ENCODE peak calls at places on chromosomes 16 and 17, in nine cellular contexts. C is sigmoid colon, J is tibial nerve, G is esophagus squamous epithelium, K is stomach, P is gastrocnemius medialis, B is uterus, I is A549, R is IMR-90. Q is an unnamed sample.

GRCh38 chr16:77076839-77077238 is 114.2 kb upstream of the MON1B start:
- DNase-seq in C (no peak), J (no peak), G (no peak), K (no peak), P (no peak), B (no peak), I (no peak), R (no peak), Q (no peak)

GRCh38 chr16:50303041-50303604 is 36.8 kb downstream of the ADCY7 start:
- DNase-seq in C (peak), J (no peak), G (no peak), K (no peak), P (no peak), B (peak), I (no peak), R (peak), Q (no peak)

GRCh38 chr16:85264752-85265151 is 152.5 kb upstream of the CIBAR2 start:
- DNase-seq in C (no peak), J (no peak), G (no peak), K (no peak), P (no peak), B (no peak), I (no peak), R (no peak), Q (no peak)

GRCh38 chr17:10041287-10041612 is 136.2 kb upstream of the RCVRN start:
- DNase-seq in C (no peak), J (no peak), G (no peak), K (no peak), P (no peak), B (no peak), I (peak), R (no peak), Q (no peak)

GRCh38 chr17:72592967-72593325 is 472.1 kb downstream of the SOX9 start:
- DNase-seq in C (no peak), J (no peak), G (no peak), K (no peak), P (no peak), B (no peak), I (no peak), R (no peak), Q (no peak)

GRCh38 chr16:57284206-57284951 is at the start of gene PLLP:
- DNase-seq in C (peak), J (no peak), G (no peak), K (peak), P (no peak), B (peak), I (peak), R (peak), Q (peak)

GRCh38 chr17:46983782-46984181 is 4.7 kb upstream of the RPRML start:
- DNase-seq in C (no peak), J (no peak), G (no peak), K (no peak), P (no peak), B (no peak), I (no peak), R (no peak), Q (no peak)

GRCh38 chr17:12320286-12320685 is 299.6 kb downstream of the MAP2K4 start:
- DNase-seq in C (no peak), J (no peak), G (no peak), K (no peak), P (no peak), B (no peak), I (peak), R (peak), Q (no peak)

GRCh38 chr16:46968063-46968435 is 5.4 kb downstream of the DNAJA2 start:
- DNase-seq in C (no peak), J (no peak), G (no peak), K (no peak), P (no peak), B (no peak), I (no peak), R (no peak), Q (no peak)

GRCh38 chr17:4547118-4547906 is 7.9 kb downstream of the MYBBP1A start:
- DNase-seq in C (no peak), J (no peak), G (no peak), K (no peak), P (no peak), B (no peak), I (no peak), R (no peak), Q (no peak)

GRCh38 chr16:82700541-82701240 is 73.9 kb downstream of the CDH13 start:
- DNase-seq in C (no peak), J (no peak), G (no peak), K (no peak), P (no peak), B (no peak), I (no peak), R (peak), Q (no peak)

GRCh38 chr17:19321481-19322128 is 40.9 kb downstream of the B9D1 start:
- DNase-seq in C (peak), J (no peak), G (no peak), K (no peak), P (peak), B (no peak), I (no peak), R (no peak), Q (no peak)

GRCh38 chr17:17719966-17720543 is 38.8 kb downstream of the RAI1 start:
- DNase-seq in C (no peak), J (no peak), G (no peak), K (no peak), P (no peak), B (no peak), I (no peak), R (no peak), Q (no peak)

GRCh38 chr17:61205931-61206330 is 193.7 kb upstream of the TBX2 start:
- DNase-seq in C (no peak), J (no peak), G (no peak), K (no peak), P (no peak), B (no peak), I (peak), R (peak), Q (no peak)

GRCh38 chr16:11300560-11300892 is 19.4 kb upstream of the PRM1 start:
- DNase-seq in C (no peak), J (no peak), G (no peak), K (no peak), P (no peak), B (no peak), I (no peak), R (no peak), Q (no peak)

GRCh38 chr16:84356591-84357116 is 11.7 kb upstream of the ATP2C2 start:
- DNase-seq in C (no peak), J (no peak), G (no peak), K (peak), P (no peak), B (no peak), I (no peak), R (no peak), Q (no peak)

GRCh38 chr16:68993885-68994284 is 111.6 kb upstream of the HAS3 start:
- DNase-seq in C (no peak), J (no peak), G (no peak), K (no peak), P (no peak), B (no peak), I (peak), R (peak), Q (no peak)

GRCh38 chr16:73161977-73162376 is 114.0 kb upstream of the ZFHX3 start:
- DNase-seq in C (no peak), J (no peak), G (no peak), K (no peak), P (no peak), B (no peak), I (no peak), R (no peak), Q (no peak)

GRCh38 chr17:8892338-8892690 is 24.8 kb upstream of the PIK3R6 start:
- DNase-seq in C (no peak), J (no peak), G (no peak), K (no peak), P (no peak), B (no peak), I (no peak), R (no peak), Q (no peak)

GRCh38 chr16:87350681-87351319 is 32.8 kb downstream of the FBXO31 start:
- DNase-seq in C (no peak), J (no peak), G (no peak), K (no peak), P (peak), B (no peak), I (no peak), R (peak), Q (no peak)

GRCh38 chr16:19330801-19331484 is 45.4 kb downstream of the CLEC19A start:
- DNase-seq in C (no peak), J (no peak), G (no peak), K (peak), P (no peak), B (no peak), I (peak), R (peak), Q (no peak)

GRCh38 chr17:18240449-18240848 is 15.0 kb downstream of the LLGL1 start:
- DNase-seq in C (no peak), J (no peak), G (no peak), K (no peak), P (no peak), B (no peak), I (no peak), R (no peak), Q (no peak)

GRCh38 chr16:4696172-4696904 is 3.0 kb downstream of the NUDT16L1 start:
- DNase-seq in C (peak), J (peak), G (no peak), K (no peak), P (no peak), B (peak), I (no peak), R (no peak), Q (no peak)

GRCh38 chr17:45020354-45021138 is 30.9 kb downstream of the DCAKD start:
- DNase-seq in C (peak), J (peak), G (no peak), K (peak), P (no peak), B (peak), I (no peak), R (peak), Q (no peak)

GRCh38 chr17:45022655-45023339 is 28.6 kb downstream of the DCAKD start:
- DNase-seq in C (no peak), J (no peak), G (no peak), K (no peak), P (no peak), B (no peak), I (no peak), R (no peak), Q (peak)

GRCh38 chr17:45022288-45022648 is 29.2 kb downstream of the DCAKD start:
- DNase-seq in C (no peak), J (no peak), G (no peak), K (no peak), P (no peak), B (no peak), I (no peak), R (no peak), Q (no peak)

GRCh38 chr17:45019177-45019711 is 32.2 kb downstream of the DCAKD start:
- DNase-seq in C (peak), J (peak), G (no peak), K (peak), P (peak), B (peak), I (peak), R (peak), Q (peak)

DNA sequence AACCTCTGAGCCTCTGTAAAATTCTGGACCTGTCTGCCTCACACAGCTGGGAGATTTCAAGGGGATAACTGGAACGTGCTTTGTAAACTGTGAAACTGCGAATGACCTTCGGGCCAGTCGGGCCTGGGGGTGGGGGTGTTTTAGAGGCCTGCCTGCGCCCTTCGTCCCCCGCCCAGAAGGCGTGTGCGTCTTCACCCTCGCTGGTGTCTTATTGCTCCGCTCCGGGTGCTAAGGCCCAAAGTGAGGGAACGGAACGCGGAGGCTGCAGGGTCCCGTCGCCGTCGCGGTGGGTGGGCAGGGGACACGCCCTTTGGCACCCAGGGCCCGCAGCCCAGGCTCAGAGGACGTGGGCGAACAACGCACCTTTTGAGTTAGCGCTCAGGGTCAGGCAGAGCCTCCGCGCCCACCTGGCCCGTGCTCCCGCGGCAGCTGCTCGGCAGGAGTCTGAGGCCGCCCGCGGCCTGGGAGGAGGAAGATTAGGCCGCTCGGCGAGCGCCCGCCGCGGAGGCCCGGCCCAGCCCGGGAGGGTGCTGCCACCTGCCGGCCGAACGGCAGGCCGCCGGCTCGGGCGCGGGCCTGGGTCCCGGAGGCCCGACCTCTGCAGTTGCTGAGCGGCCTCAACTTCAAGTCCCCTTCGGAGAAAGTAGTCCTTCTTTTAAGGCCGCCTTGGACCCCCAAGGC is 29.7 kb downstream of the DCAKD start:
- DNase-seq in C (peak), J (peak), G (no peak), K (peak), P (peak), B (peak), I (peak), R (peak), Q (peak)
- TF ChIP-seq POLR2A in C (no peak), J (no peak), G (no peak), K (no peak), P (no peak), B (peak), I (no peak), R (no peak), Q (no peak)

DNA sequence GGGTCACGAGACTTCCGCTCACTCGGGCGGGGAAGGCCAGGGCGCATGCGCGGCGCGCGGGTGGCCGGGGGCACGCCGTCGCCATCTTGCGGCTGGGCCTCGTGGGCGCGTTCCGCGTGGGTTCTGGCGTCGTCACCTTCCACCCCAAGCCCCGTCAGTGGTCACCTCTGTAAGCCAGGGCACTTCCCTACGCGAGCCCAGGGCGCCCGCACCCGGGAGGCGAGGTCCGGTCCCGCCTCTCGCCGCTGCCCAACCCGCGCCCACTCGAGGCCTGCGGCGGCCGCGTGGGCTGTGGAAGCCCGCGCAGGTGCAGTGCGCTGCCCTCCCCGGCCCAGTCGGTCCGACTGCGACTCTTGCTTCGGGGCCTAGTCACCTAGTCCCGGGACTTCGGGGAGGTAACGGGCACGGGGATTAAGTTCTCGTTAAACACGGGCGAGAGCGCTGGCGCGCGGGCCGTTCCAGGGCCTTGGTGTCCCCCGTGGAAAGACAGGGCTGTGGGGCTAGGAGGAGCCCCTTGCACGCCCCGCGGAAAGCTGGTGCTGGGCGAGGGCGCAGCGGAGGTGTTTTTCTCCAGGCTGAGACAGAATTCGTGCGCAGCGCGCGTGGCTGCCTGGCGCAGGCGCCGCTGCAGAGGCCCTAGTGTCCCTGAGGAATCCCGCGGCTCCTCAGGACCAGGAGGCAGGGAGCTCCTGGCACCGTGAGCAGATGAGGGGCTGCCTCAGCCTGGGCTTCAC is 417 bp upstream of the ARHGDIA start:
- DNase-seq in C (peak), J (peak), G (no peak), K (peak), P (peak), B (peak), I (peak), R (peak), Q (peak)
- TF ChIP-seq POLR2A in C (peak), J (peak), G (peak), K (no peak), P (peak), B (peak), I (peak), R (peak), Q (peak)

DNA sequence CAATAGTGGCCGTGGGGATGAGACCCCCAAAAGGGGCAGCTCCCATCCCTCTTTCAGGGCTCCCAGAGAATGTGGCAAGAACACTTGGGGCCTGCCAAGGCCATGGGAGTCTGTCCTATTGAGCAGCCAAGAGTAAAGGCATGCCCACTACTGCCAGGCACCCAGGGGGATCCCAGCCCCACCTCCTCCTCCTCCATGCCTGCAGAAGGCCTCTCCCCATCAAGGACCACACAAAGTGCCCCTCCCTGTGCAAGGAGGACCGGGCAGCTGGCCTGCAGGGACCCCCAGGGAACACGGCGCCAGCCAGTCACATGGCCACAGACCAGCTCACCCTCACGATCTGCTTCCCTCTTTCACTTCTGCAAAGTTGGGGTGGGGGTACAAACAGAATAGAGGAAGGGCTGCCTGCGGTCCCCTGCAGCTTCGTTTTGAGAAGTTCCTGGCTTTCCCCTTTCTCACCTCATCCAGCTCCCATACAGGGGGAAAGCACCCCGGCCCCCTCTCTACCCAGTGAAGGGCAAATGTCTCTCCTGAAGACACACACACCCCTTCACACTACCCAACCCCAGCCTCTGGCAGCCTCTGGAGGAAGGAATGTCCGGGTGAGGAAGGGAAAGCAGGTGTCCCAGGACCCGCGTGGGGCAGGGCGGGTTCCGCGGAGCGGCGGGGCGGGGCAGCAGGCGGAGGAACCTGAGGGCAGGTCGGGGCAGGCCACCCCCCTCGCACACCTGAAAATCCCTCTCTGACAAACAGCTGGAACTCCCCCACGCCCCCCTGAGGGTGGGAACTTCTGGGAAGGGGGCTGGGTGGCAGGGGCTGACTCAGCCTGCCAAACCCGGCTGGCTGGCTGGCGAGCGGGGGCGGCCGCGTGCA is 2.0 kb downstream of the PPP1R9B start:
- DNase-seq in C (no peak), J (peak), G (peak), K (peak), P (peak), B (peak), I (peak), R (peak), Q (peak)
- TF ChIP-seq POLR2A in C (no peak), J (no peak), G (no peak), K (no peak), P (no peak), B (no peak), I (no peak), R (no peak), Q (no peak)

DNA sequence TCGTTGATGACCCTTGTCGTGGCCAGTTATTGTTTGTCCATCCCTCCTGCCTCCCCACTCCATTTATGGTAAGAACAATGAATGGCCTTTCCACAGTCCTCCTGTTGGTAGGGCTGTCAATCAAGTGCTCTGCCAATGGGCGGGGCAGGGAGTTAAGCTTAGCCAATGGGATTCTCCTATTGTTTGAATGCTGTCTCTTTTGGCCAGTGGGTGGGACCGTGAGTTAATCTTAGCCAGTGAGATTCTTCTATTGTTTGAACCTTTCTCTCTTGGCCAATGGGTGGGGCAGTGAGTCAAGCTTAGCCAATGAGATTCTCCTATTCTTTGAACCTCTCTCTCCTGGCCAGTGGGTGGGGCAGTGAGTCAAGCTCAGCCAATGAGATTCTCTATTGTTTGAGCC is 85.4 kb downstream of the IRX3 start:
- DNase-seq in C (peak), J (no peak), G (no peak), K (no peak), P (no peak), B (no peak), I (peak), R (no peak), Q (no peak)
- TF ChIP-seq POLR2A in C (no peak), J (no peak), G (no peak), K (no peak), P (no peak), B (no peak), I (no peak), R (no peak), Q (no peak)

GRCh38 chr17:28725660-28726395 is at the start of gene TLCD1:
- DNase-seq in C (peak), J (no peak), G (no peak), K (peak), P (no peak), B (no peak), I (peak), R (peak), Q (peak)
- TF ChIP-seq POLR2A in C (no peak), J (no peak), G (no peak), K (no peak), P (no peak), B (peak), I (peak), R (peak), Q (peak)

GRCh38 chr17:75720656-75721462 is at the start of gene ITGB4:
- DNase-seq in C (no peak), J (no peak), G (no peak), K (peak), P (no peak), B (peak), I (peak), R (no peak), Q (peak)
- TF ChIP-seq POLR2A in C (no peak), J (peak), G (no peak), K (no peak), P (no peak), B (peak), I (no peak), R (no peak), Q (no peak)

GRCh38 chr16:89643769-89644300 is 13.7 kb downstream of the CHMP1A start:
- DNase-seq in C (no peak), J (no peak), G (no peak), K (no peak), P (no peak), B (no peak), I (no peak), R (no peak), Q (no peak)
- TF ChIP-seq POLR2A in C (no peak), J (no peak), G (no peak), K (no peak), P (no peak), B (no peak), I (no peak), R (no peak), Q (peak)